ENCODE peak calls at places on chromosomes 5 and 9, in seven cellular contexts. One of them, this sample, is unnamed.

GRCh38 chr5:172648008-172648359 is 6.9 kb downstream of the NEURL1B start:
- DNase-seq in K562: no peak
- DNase-seq in GM12878: no peak
- DNase-seq in HCT116: no peak
- DNase-seq in HepG2: no peak
- DNase-seq in H1: no peak
- DNase-seq in SK-N-SH: no peak
- DNase-seq in this sample: no peak

GRCh38 chr5:41796061-41796460 is 74.2 kb downstream of the OXCT1 start:
- DNase-seq in K562: no peak
- DNase-seq in H1: no peak
- DNase-seq in SK-N-SH: no peak
- DNase-seq in GM12878: no peak
- DNase-seq in HCT116: no peak
- DNase-seq in HepG2: no peak
- DNase-seq in this sample: no peak

GRCh38 chr5:101942321-101942882 is 353.7 kb downstream of the SLCO4C1 start:
- DNase-seq in SK-N-SH: peak
- DNase-seq in H1: peak
- DNase-seq in HCT116: peak
- DNase-seq in HepG2: peak
- DNase-seq in K562: no peak
- DNase-seq in GM12878: no peak
- DNase-seq in this sample: peak

GRCh38 chr5:132451387-132451786 is 39.2 kb downstream of the IRF1 start:
- DNase-seq in K562: no peak
- DNase-seq in H1: no peak
- DNase-seq in HCT116: no peak
- DNase-seq in GM12878: no peak
- DNase-seq in HepG2: no peak
- DNase-seq in SK-N-SH: no peak
- DNase-seq in this sample: no peak

GRCh38 chr9:108761530-108762347 is 94.0 kb downstream of the ACTL7B start:
- DNase-seq in K562: peak
- DNase-seq in HCT116: peak
- DNase-seq in HepG2: peak
- DNase-seq in GM12878: no peak
- DNase-seq in SK-N-SH: peak
- DNase-seq in H1: peak
- DNase-seq in this sample: peak

GRCh38 chr9:14221558-14221957 is 92.4 kb downstream of the NFIB start:
- DNase-seq in HepG2: peak
- DNase-seq in SK-N-SH: no peak
- DNase-seq in K562: no peak
- DNase-seq in GM12878: no peak
- DNase-seq in HCT116: peak
- DNase-seq in H1: no peak
- DNase-seq in this sample: peak

GRCh38 chr5:72436796-72437471 is 70.3 kb downstream of the ZNF366 start:
- DNase-seq in SK-N-SH: no peak
- DNase-seq in H1: no peak
- DNase-seq in GM12878: no peak
- DNase-seq in HCT116: no peak
- DNase-seq in HepG2: no peak
- DNase-seq in K562: no peak
- DNase-seq in this sample: peak

GRCh38 chr9:134136997-134137302 is 1.1 kb downstream of the WDR5 start:
- DNase-seq in H1: no peak
- DNase-seq in SK-N-SH: no peak
- DNase-seq in K562: no peak
- DNase-seq in GM12878: no peak
- DNase-seq in HCT116: no peak
- DNase-seq in HepG2: no peak
- DNase-seq in this sample: no peak

GRCh38 chr9:98315551-98316060 is 60.2 kb upstream of the TBC1D2 start:
- DNase-seq in HCT116: peak
- DNase-seq in K562: peak
- DNase-seq in HepG2: peak
- DNase-seq in H1: peak
- DNase-seq in SK-N-SH: peak
- DNase-seq in GM12878: peak
- DNase-seq in this sample: peak

GRCh38 chr9:113436753-113437515 is 26.4 kb downstream of the C9orf43 start:
- DNase-seq in H1: no peak
- DNase-seq in HepG2: no peak
- DNase-seq in HCT116: no peak
- DNase-seq in K562: peak
- DNase-seq in SK-N-SH: no peak
- DNase-seq in GM12878: no peak
- DNase-seq in this sample: peak

GRCh38 chr9:137044502-137045177 is 1.3 kb downstream of the NPDC1 start:
- DNase-seq in HepG2: no peak
- DNase-seq in HCT116: no peak
- DNase-seq in GM12878: no peak
- DNase-seq in H1: no peak
- DNase-seq in SK-N-SH: peak
- DNase-seq in K562: no peak
- DNase-seq in this sample: peak

GRCh38 chr5:56919942-56920662 is 10.7 kb downstream of the SETD9 start:
- DNase-seq in HepG2: no peak
- DNase-seq in H1: no peak
- DNase-seq in GM12878: no peak
- DNase-seq in SK-N-SH: no peak
- DNase-seq in K562: no peak
- DNase-seq in HCT116: no peak
- DNase-seq in this sample: no peak

GRCh38 chr9:24464321-24464951 is 81.3 kb downstream of the IZUMO3 start:
- DNase-seq in GM12878: no peak
- DNase-seq in HepG2: no peak
- DNase-seq in H1: peak
- DNase-seq in SK-N-SH: no peak
- DNase-seq in K562: no peak
- DNase-seq in HCT116: no peak
- DNase-seq in this sample: no peak

GRCh38 chr9:21866302-21866701 is 63.9 kb downstream of the MTAP start:
- DNase-seq in HCT116: no peak
- DNase-seq in SK-N-SH: no peak
- DNase-seq in HepG2: no peak
- DNase-seq in H1: no peak
- DNase-seq in K562: no peak
- DNase-seq in GM12878: no peak
- DNase-seq in this sample: no peak

GRCh38 chr9:21873540-21874221 is 71.2 kb downstream of the MTAP start:
- DNase-seq in K562: no peak
- DNase-seq in HepG2: no peak
- DNase-seq in GM12878: no peak
- DNase-seq in HCT116: peak
- DNase-seq in H1: no peak
- DNase-seq in SK-N-SH: no peak
- DNase-seq in this sample: no peak

GRCh38 chr9:21872696-21873095 is 70.3 kb downstream of the MTAP start:
- DNase-seq in GM12878: no peak
- DNase-seq in H1: no peak
- DNase-seq in K562: no peak
- DNase-seq in HepG2: no peak
- DNase-seq in SK-N-SH: peak
- DNase-seq in HCT116: no peak
- DNase-seq in this sample: no peak

GRCh38 chr9:21875893-21876292 is 73.5 kb downstream of the MTAP start:
- DNase-seq in K562: no peak
- DNase-seq in HepG2: no peak
- DNase-seq in H1: no peak
- DNase-seq in HCT116: no peak
- DNase-seq in SK-N-SH: no peak
- DNase-seq in GM12878: no peak
- DNase-seq in this sample: no peak

DNA sequence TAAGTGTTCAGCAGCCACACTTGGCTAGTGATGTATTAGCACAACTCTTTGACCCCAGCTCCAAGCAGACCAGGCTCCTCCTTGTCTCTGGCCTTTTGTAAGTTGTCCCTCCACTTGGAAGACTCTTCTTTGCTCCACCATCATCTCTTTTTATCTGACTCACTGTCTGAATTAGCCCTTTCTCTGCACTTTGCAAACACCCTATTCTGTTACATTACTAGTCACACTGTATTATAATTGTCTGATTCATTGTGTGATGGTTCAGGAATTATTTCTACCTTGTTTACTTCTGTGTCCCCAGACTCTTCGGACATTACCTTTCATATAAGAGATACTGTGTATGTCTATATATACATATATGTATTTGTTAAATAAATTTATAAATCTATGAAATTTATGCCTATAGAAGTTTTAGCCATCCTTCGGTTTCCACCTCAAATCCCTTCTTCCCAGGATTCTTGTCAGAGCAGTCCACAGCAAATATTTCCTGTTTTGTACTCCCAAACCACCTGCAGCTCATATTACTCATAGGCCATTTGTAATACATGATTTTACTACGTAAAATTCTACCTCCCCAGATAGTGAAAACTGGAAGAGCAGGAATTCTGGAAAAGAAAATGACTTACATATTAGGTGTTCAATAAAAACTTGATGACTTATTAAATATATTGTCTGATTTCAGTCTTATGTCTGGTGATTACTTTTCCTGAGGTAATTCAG is 69.0 kb downstream of the MTAP start:
- DNase-seq in H1: no peak
- DNase-seq in SK-N-SH: no peak
- DNase-seq in K562: no peak
- DNase-seq in GM12878: no peak
- DNase-seq in HCT116: no peak
- DNase-seq in HepG2: no peak
- DNase-seq in this sample: no peak
- TF ChIP-seq JUND in H1: no peak
- TF ChIP-seq JUND in SK-N-SH: no peak
- TF ChIP-seq JUND in K562: no peak
- TF ChIP-seq JUND in GM12878: no peak
- TF ChIP-seq JUND in HCT116: no peak
- TF ChIP-seq JUND in HepG2: no peak
- TF ChIP-seq JUND in this sample: no peak

GRCh38 chr9:34365282-34365681 is 11.4 kb downstream of the MYORG start:
- DNase-seq in HepG2: no peak
- DNase-seq in HCT116: no peak
- DNase-seq in GM12878: no peak
- DNase-seq in SK-N-SH: no peak
- DNase-seq in H1: peak
- DNase-seq in K562: no peak
- DNase-seq in this sample: no peak
- TF ChIP-seq JUND in HepG2: no peak
- TF ChIP-seq JUND in HCT116: no peak
- TF ChIP-seq JUND in GM12878: no peak
- TF ChIP-seq JUND in SK-N-SH: no peak
- TF ChIP-seq JUND in H1: no peak
- TF ChIP-seq JUND in K562: no peak
- TF ChIP-seq JUND in this sample: no peak

DNA sequence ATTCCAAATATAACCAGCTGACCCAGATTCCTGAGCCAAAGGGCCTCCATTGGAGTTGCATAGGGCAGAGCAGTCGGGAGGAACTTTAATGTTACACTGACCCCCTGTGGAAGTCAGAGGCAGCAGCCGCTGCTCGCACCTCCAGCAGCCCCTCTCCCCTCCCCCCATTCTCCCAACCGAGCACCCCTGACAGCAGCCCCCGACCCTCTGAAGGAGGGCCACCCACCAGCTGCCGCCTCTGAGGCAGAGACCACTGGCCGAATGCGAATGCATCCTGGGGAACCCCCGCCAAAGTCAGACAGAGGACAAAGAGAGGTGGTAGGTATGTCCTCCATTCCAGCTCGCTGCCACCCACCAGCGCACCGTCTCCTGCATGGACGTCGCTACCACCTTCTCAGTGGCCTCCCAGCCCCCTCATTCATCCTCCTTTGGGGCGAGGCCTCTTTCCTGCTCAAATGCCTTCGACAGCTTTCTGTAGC is 231.0 kb downstream of the CDK5RAP2 start:
- DNase-seq in HCT116: peak
- DNase-seq in H1: peak
- DNase-seq in SK-N-SH: peak
- DNase-seq in K562: peak
- DNase-seq in GM12878: no peak
- DNase-seq in HepG2: peak
- DNase-seq in this sample: peak
- TF ChIP-seq JUND in HCT116: no peak
- TF ChIP-seq JUND in H1: no peak
- TF ChIP-seq JUND in SK-N-SH: no peak
- TF ChIP-seq JUND in K562: no peak
- TF ChIP-seq JUND in GM12878: no peak
- TF ChIP-seq JUND in HepG2: no peak
- TF ChIP-seq JUND in this sample: no peak

DNA sequence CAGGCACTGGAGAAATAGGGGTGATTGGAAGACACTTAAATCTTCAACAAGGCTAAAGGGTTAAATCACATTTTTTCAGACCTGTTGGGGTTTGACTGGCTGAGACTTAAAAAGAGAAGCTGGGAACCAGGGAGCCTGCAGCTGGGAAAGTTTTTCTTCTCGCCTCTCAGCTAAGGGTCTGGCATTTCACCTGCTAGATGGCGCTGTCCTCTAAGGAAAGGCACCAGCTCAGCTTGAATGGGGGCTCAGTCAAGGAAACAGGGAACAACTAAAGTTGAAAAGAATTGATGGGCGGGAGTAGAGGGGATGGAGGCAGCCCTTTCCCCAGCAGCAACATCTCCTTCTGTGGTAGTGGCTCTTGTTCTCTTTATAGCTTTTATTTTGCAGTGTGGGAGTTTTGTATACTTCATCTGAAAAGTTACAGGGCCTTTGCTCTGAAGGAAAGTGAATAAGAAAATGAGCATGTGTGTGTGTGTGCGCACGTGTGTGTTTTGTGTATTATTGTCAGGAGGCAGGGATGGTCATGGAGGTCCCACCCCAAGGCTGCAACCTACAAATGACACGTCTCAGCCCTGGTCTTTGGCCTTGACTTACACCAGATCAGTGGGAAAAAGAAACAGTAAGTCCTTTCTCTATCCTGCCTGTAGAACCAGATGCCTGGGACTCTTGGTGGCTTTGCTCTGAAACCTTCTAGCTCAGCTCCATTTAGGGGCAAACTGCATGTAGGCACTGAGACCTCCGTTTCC is 316.1 kb upstream of the CLINT1 start:
- DNase-seq in GM12878: peak
- DNase-seq in K562: peak
- DNase-seq in H1: peak
- DNase-seq in HepG2: peak
- DNase-seq in SK-N-SH: peak
- DNase-seq in HCT116: peak
- DNase-seq in this sample: peak
- TF ChIP-seq JUND in GM12878: no peak
- TF ChIP-seq JUND in K562: no peak
- TF ChIP-seq JUND in H1: no peak
- TF ChIP-seq JUND in HepG2: no peak
- TF ChIP-seq JUND in SK-N-SH: no peak
- TF ChIP-seq JUND in HCT116: no peak
- TF ChIP-seq JUND in this sample: no peak

GRCh38 chr9:92600075-92600741 is 64.4 kb upstream of the ECM2 start:
- DNase-seq in H1: no peak
- DNase-seq in K562: no peak
- DNase-seq in GM12878: no peak
- DNase-seq in HCT116: no peak
- DNase-seq in HepG2: no peak
- DNase-seq in SK-N-SH: no peak
- DNase-seq in this sample: no peak
- TF ChIP-seq JUND in H1: no peak
- TF ChIP-seq JUND in K562: no peak
- TF ChIP-seq JUND in GM12878: no peak
- TF ChIP-seq JUND in HCT116: no peak
- TF ChIP-seq JUND in HepG2: no peak
- TF ChIP-seq JUND in SK-N-SH: no peak
- TF ChIP-seq JUND in this sample: no peak

This sample was measured in T47D.